ENCODE peak calls at places on chromosomes 2 and 18, in six cellular contexts. One of them, this sample, is unnamed.

GRCh38 chr2:73983322-73984202 is 1.1 kb upstream of the TET3 start:
- DNase-seq in H9: peak; percentile 75
- DNase-seq in gastrocnemius medialis: no peak
- DNase-seq in AG04450: no peak
- DNase-seq in GM20000: peak; percentile 45
- DNase-seq in fibroblast of lung: no peak
- DNase-seq in this sample: no peak

GRCh38 chr2:29627366-29627765 is 294.0 kb downstream of the ALK start:
- DNase-seq in H9: no peak
- DNase-seq in gastrocnemius medialis: no peak
- DNase-seq in AG04450: peak; percentile 85
- DNase-seq in GM20000: no peak
- DNase-seq in fibroblast of lung: peak; percentile 19
- DNase-seq in this sample: peak; percentile 61

GRCh38 chr2:37456479-37456878 is 112.0 kb downstream of the QPCT start:
- DNase-seq in fibroblast of lung: no peak
- DNase-seq in H9: no peak
- DNase-seq in AG04450: no peak
- DNase-seq in gastrocnemius medialis: no peak
- DNase-seq in GM20000: no peak
- DNase-seq in this sample: no peak

GRCh38 chr2:170717991-170718589 is 3.0 kb downstream of the SP5 start:
- DNase-seq in fibroblast of lung: no peak
- DNase-seq in GM20000: no peak
- DNase-seq in gastrocnemius medialis: no peak
- DNase-seq in AG04450: no peak
- DNase-seq in H9: no peak
- DNase-seq in this sample: no peak

GRCh38 chr2:50444286-50444685 is 587.6 kb downstream of the NRXN1 start:
- DNase-seq in gastrocnemius medialis: no peak
- DNase-seq in H9: no peak
- DNase-seq in AG04450: no peak
- DNase-seq in fibroblast of lung: no peak
- DNase-seq in GM20000: no peak
- DNase-seq in this sample: no peak

GRCh38 chr2:2516386-2516785 is 185.3 kb upstream of the MYT1L start:
- DNase-seq in fibroblast of lung: no peak
- DNase-seq in H9: no peak
- DNase-seq in GM20000: no peak
- DNase-seq in gastrocnemius medialis: no peak
- DNase-seq in AG04450: no peak
- DNase-seq in this sample: no peak

GRCh38 chr2:28319118-28320008 is 73.3 kb upstream of the FOSL2 start:
- DNase-seq in AG04450: no peak
- DNase-seq in GM20000: no peak
- DNase-seq in fibroblast of lung: no peak
- DNase-seq in H9: no peak
- DNase-seq in gastrocnemius medialis: peak; percentile 42
- DNase-seq in this sample: no peak

GRCh38 chr2:168773719-168774521 is 28.5 kb upstream of the NOSTRIN start:
- DNase-seq in AG04450: peak; percentile 24
- DNase-seq in fibroblast of lung: peak; percentile 76
- DNase-seq in gastrocnemius medialis: peak; percentile 16
- DNase-seq in GM20000: peak; percentile 35
- DNase-seq in H9: peak; percentile 68
- DNase-seq in this sample: peak; percentile 26

GRCh38 chr2:85886585-85886984 is 2.2 kb downstream of the ST3GAL5 start:
- DNase-seq in AG04450: peak; percentile 90
- DNase-seq in GM20000: no peak
- DNase-seq in gastrocnemius medialis: peak; percentile 38
- DNase-seq in H9: no peak
- DNase-seq in fibroblast of lung: peak; percentile 76
- DNase-seq in this sample: peak; percentile 92

GRCh38 chr2:222336931-222337330 is 38.1 kb upstream of the PAX3 start:
- DNase-seq in gastrocnemius medialis: no peak
- DNase-seq in H9: no peak
- DNase-seq in AG04450: no peak
- DNase-seq in fibroblast of lung: no peak
- DNase-seq in GM20000: no peak
- DNase-seq in this sample: no peak

GRCh38 chr2:72131916-72132841 is 15.5 kb downstream of the CYP26B1 start:
- DNase-seq in fibroblast of lung: no peak
- DNase-seq in GM20000: no peak
- DNase-seq in AG04450: no peak
- DNase-seq in H9: peak; percentile 24
- DNase-seq in gastrocnemius medialis: no peak
- DNase-seq in this sample: no peak

GRCh38 chr2:147910990-147911473 is 66.2 kb downstream of the ACVR2A start:
- DNase-seq in H9: no peak
- DNase-seq in GM20000: peak; percentile 13
- DNase-seq in AG04450: peak; percentile 46
- DNase-seq in gastrocnemius medialis: no peak
- DNase-seq in fibroblast of lung: peak; percentile 89
- DNase-seq in this sample: peak; percentile 41

GRCh38 chr2:234620018-234620417 is 123.1 kb upstream of the ARL4C start:
- DNase-seq in fibroblast of lung: no peak
- DNase-seq in AG04450: no peak
- DNase-seq in gastrocnemius medialis: no peak
- DNase-seq in GM20000: no peak
- DNase-seq in H9: no peak
- DNase-seq in this sample: no peak

GRCh38 chr2:151730242-151730975 is 3.9 kb downstream of the NEB start:
- DNase-seq in AG04450: no peak
- DNase-seq in H9: no peak
- DNase-seq in GM20000: peak; percentile 24
- DNase-seq in gastrocnemius medialis: peak; percentile 51
- DNase-seq in fibroblast of lung: peak; percentile 72
- DNase-seq in this sample: no peak

GRCh38 chr18:64679121-64679520 is 530.2 kb upstream of the LINC00305 start:
- DNase-seq in gastrocnemius medialis: no peak
- DNase-seq in H9: no peak
- DNase-seq in GM20000: no peak
- DNase-seq in AG04450: no peak
- DNase-seq in fibroblast of lung: no peak
- DNase-seq in this sample: no peak

GRCh38 chr2:10002681-10003080 is 40.7 kb upstream of the KLF11 start:
- DNase-seq in H9: no peak
- DNase-seq in GM20000: no peak
- DNase-seq in gastrocnemius medialis: no peak
- DNase-seq in fibroblast of lung: no peak
- DNase-seq in AG04450: no peak
- DNase-seq in this sample: no peak

GRCh38 chr2:73935641-73936040 is 9.0 kb downstream of the DGUOK start:
- DNase-seq in gastrocnemius medialis: no peak
- DNase-seq in AG04450: no peak
- DNase-seq in fibroblast of lung: no peak
- DNase-seq in H9: no peak
- DNase-seq in GM20000: no peak
- DNase-seq in this sample: no peak

GRCh38 chr18:33579868-33580205 is 1.8 kb downstream of the ASXL3 start:
- DNase-seq in AG04450: no peak
- DNase-seq in fibroblast of lung: peak; percentile 18
- DNase-seq in GM20000: no peak
- DNase-seq in H9: no peak
- DNase-seq in gastrocnemius medialis: no peak
- DNase-seq in this sample: no peak

GRCh38 chr18:6543330-6543908 is 128.7 kb upstream of the L3MBTL4 start:
- DNase-seq in fibroblast of lung: peak; percentile 79
- DNase-seq in GM20000: peak; percentile 18
- DNase-seq in H9: no peak
- DNase-seq in gastrocnemius medialis: no peak
- DNase-seq in AG04450: no peak
- DNase-seq in this sample: no peak

DNA sequence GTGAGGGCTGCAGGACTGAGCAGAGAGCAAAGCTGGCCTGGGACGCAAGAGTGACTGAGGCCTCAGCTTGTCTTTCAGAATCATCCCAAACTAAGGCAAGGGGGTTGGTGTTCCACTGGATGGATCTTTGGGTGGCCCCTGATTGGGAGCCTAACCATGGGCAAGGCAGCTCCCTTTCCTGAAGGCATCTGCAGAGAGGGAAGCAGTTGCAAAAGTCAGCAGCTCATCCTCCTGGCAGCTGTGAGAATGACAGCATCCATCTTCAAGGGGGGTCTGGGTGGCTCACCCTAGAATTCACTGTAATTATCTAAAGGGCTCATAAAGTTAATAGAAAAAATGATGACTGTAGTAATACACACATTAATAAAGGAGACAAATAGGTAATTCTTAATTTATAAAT is 46.5 kb upstream of the RAB31 start:
- DNase-seq in AG04450: no peak
- DNase-seq in gastrocnemius medialis: no peak
- DNase-seq in fibroblast of lung: peak; percentile 39
- DNase-seq in H9: no peak
- DNase-seq in GM20000: no peak
- DNase-seq in this sample: no peak
- TF ChIP-seq CTCF in AG04450: peak; percentile 44
- TF ChIP-seq CTCF in gastrocnemius medialis: no peak
- TF ChIP-seq CTCF in fibroblast of lung: peak; percentile 24
- TF ChIP-seq CTCF in H9: peak; percentile 40
- TF ChIP-seq CTCF in GM20000: no peak
- TF ChIP-seq CTCF in this sample: peak; percentile 35

DNA sequence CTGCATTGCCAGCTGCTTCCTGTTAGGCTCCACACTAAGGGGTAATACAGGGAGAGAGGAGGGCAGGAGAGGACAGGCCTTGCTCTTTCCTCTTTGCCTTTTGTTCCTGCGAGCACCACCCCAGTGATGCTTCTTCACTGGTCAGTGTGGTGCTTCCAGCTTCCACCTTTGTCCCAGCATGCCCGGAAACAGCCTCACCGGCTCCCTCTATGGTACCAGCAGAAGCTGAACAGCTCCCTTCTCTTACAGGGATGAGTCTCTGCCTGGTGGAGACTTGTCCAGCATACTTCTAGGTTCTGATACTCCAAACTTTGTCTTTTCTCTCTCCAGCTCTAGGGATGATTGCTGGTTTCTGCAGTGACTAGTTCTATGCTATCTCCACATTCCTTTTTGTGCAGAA is 413.3 kb downstream of the TSN start:
- DNase-seq in GM20000: no peak
- DNase-seq in AG04450: no peak
- DNase-seq in H9: peak; percentile 66
- DNase-seq in fibroblast of lung: no peak
- DNase-seq in gastrocnemius medialis: no peak
- DNase-seq in this sample: no peak
- TF ChIP-seq CTCF in GM20000: no peak
- TF ChIP-seq CTCF in AG04450: no peak
- TF ChIP-seq CTCF in H9: peak; percentile 62
- TF ChIP-seq CTCF in fibroblast of lung: no peak
- TF ChIP-seq CTCF in gastrocnemius medialis: no peak
- TF ChIP-seq CTCF in this sample: no peak

GRCh38 chr18:60064271-60064670 is 164.5 kb downstream of the PMAIP1 start:
- DNase-seq in gastrocnemius medialis: no peak
- DNase-seq in fibroblast of lung: no peak
- DNase-seq in GM20000: no peak
- DNase-seq in AG04450: no peak
- DNase-seq in H9: no peak
- DNase-seq in this sample: no peak

GRCh38 chr18:60066576-60066975 is 166.8 kb downstream of the PMAIP1 start:
- DNase-seq in GM20000: no peak
- DNase-seq in H9: no peak
- DNase-seq in gastrocnemius medialis: no peak
- DNase-seq in AG04450: no peak
- DNase-seq in fibroblast of lung: no peak
- DNase-seq in this sample: no peak

GRCh38 chr18:60070631-60071030 is 170.8 kb downstream of the PMAIP1 start:
- DNase-seq in gastrocnemius medialis: no peak
- DNase-seq in fibroblast of lung: no peak
- DNase-seq in H9: no peak
- DNase-seq in AG04450: no peak
- DNase-seq in GM20000: no peak
- DNase-seq in this sample: no peak

GRCh38 chr18:60067426-60068210 is 167.8 kb downstream of the PMAIP1 start:
- DNase-seq in GM20000: no peak
- DNase-seq in AG04450: no peak
- DNase-seq in gastrocnemius medialis: no peak
- DNase-seq in H9: no peak
- DNase-seq in fibroblast of lung: no peak
- DNase-seq in this sample: no peak

DNA sequence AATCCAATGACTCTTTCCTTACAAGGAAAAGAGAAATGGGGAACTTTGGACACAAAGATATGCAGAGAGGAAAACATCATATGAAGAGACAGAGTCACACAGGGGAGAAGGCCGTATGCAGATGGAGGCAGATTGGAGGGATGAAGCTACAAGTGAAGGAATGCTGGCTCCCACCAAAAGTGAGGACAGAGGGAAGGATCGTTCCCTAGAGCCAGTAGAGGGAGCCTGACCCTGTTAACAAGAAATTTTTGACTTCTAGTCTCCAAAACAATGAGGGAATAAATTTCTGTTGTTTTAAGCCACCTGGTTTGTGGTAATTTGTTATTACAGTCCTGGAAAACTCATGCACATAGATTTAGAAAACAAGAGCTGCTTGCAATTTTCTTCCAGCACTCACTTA is 169.3 kb downstream of the PMAIP1 start:
- DNase-seq in fibroblast of lung: no peak
- DNase-seq in AG04450: no peak
- DNase-seq in GM20000: no peak
- DNase-seq in gastrocnemius medialis: no peak
- DNase-seq in H9: no peak
- DNase-seq in this sample: no peak
- TF ChIP-seq CTCF in fibroblast of lung: peak; percentile 29
- TF ChIP-seq CTCF in AG04450: peak; percentile 32
- TF ChIP-seq CTCF in GM20000: no peak
- TF ChIP-seq CTCF in gastrocnemius medialis: no peak
- TF ChIP-seq CTCF in H9: peak; percentile 41
- TF ChIP-seq CTCF in this sample: no peak

GRCh38 chr2:181038796-181039195 is 58.4 kb downstream of the UBE2E3 start:
- DNase-seq in AG04450: peak; percentile 4
- DNase-seq in GM20000: no peak
- DNase-seq in fibroblast of lung: peak; percentile 11
- DNase-seq in H9: no peak
- DNase-seq in gastrocnemius medialis: no peak
- DNase-seq in this sample: no peak

GRCh38 chr2:181041661-181042060 is 61.3 kb downstream of the UBE2E3 start:
- DNase-seq in H9: no peak
- DNase-seq in GM20000: no peak
- DNase-seq in fibroblast of lung: no peak
- DNase-seq in gastrocnemius medialis: no peak
- DNase-seq in AG04450: no peak
- DNase-seq in this sample: no peak

GRCh38 chr2:181036445-181036844 is 56.0 kb downstream of the UBE2E3 start:
- DNase-seq in fibroblast of lung: no peak
- DNase-seq in GM20000: no peak
- DNase-seq in AG04450: no peak
- DNase-seq in gastrocnemius medialis: no peak
- DNase-seq in H9: no peak
- DNase-seq in this sample: no peak

GRCh38 chr2:181036848-181037603 is 56.6 kb downstream of the UBE2E3 start:
- DNase-seq in GM20000: no peak
- DNase-seq in AG04450: peak; percentile 20
- DNase-seq in H9: no peak
- DNase-seq in fibroblast of lung: peak; percentile 64
- DNase-seq in gastrocnemius medialis: no peak
- DNase-seq in this sample: no peak

DNA sequence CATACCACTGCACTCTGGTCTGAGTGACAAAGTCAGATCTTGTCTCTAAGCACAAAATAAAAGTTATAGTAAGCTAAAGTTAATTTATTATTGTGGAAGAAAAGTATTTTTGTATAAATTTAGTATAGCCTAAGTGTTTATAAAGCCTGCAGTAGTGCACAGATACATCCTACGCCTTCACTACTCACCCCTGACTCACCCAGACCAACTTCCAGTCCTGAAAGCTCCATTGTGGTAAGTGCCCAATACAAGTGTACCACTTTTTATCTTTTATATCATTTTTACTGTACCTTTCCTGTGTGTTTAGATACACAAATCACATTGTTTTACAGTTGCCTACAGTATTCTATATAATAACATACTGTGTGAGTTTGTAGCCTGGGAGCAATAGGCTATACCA is 57.5 kb downstream of the UBE2E3 start:
- DNase-seq in H9: no peak
- DNase-seq in AG04450: peak; percentile 21
- DNase-seq in fibroblast of lung: peak; percentile 44
- DNase-seq in GM20000: no peak
- DNase-seq in gastrocnemius medialis: no peak
- DNase-seq in this sample: no peak
- TF ChIP-seq CTCF in H9: no peak
- TF ChIP-seq CTCF in AG04450: no peak
- TF ChIP-seq CTCF in fibroblast of lung: no peak
- TF ChIP-seq CTCF in GM20000: no peak
- TF ChIP-seq CTCF in gastrocnemius medialis: no peak
- TF ChIP-seq CTCF in this sample: no peak

This sample was measured in HFF-Myc.